ENCODE peak calls at places on chromosome 19, in seven cellular contexts. R is stomach, E is esophagus muscularis mucosa, B is A549, Z is HepG2, Y is upper lobe of left lung, C is SK-N-SH. N is an unnamed sample.

GRCh38 chr19:29315566-29315965 is 102.6 kb upstream of the UQCRFS1 start:
- DNase-seq in R (no peak), E (no peak), B (no peak), Z (no peak), Y (no peak), C (no peak), N (no peak)

GRCh38 chr19:33621811-33622504 is at the start of gene CHST8:
- DNase-seq in R (peak), E (no peak), B (no peak), Z (no peak), Y (peak), C (peak), N (peak)

GRCh38 chr19:16315825-16316505 is 8.7 kb upstream of the KLF2 start:
- DNase-seq in R (no peak), E (no peak), B (no peak), Z (no peak), Y (no peak), C (no peak), N (peak)

GRCh38 chr19:48741222-48741999 is 1.0 kb upstream of the RASIP1 start:
- DNase-seq in R (peak), E (no peak), B (peak), Z (no peak), Y (peak), C (peak), N (peak)

GRCh38 chr19:50331187-50332013 is 2.2 kb upstream of the KCNC3 start:
- DNase-seq in R (no peak), E (no peak), B (no peak), Z (no peak), Y (no peak), C (no peak), N (no peak)

GRCh38 chr19:38868551-38868950 is 9.5 kb downstream of the RINL start:
- DNase-seq in R (no peak), E (no peak), B (no peak), Z (no peak), Y (no peak), C (no peak), N (no peak)

GRCh38 chr19:27775395-27775794 is 1437.6 kb downstream of the UQCRFS1 start:
- DNase-seq in R (no peak), E (peak), B (no peak), Z (no peak), Y (no peak), C (no peak), N (no peak)

GRCh38 chr19:8158411-8159074 is 9.2 kb upstream of the FBN3 start:
- DNase-seq in R (peak), E (no peak), B (peak), Z (peak), Y (no peak), C (peak), N (peak)

GRCh38 chr19:19465436-19466070 is 49.8 kb downstream of the TSSK6 start:
- DNase-seq in R (no peak), E (no peak), B (no peak), Z (no peak), Y (no peak), C (no peak), N (no peak)
- H3K27ac ChIP-seq in R (no peak), E (no peak), B (no peak), Z (no peak), Y (no peak), C (no peak), N (no peak)

DNA sequence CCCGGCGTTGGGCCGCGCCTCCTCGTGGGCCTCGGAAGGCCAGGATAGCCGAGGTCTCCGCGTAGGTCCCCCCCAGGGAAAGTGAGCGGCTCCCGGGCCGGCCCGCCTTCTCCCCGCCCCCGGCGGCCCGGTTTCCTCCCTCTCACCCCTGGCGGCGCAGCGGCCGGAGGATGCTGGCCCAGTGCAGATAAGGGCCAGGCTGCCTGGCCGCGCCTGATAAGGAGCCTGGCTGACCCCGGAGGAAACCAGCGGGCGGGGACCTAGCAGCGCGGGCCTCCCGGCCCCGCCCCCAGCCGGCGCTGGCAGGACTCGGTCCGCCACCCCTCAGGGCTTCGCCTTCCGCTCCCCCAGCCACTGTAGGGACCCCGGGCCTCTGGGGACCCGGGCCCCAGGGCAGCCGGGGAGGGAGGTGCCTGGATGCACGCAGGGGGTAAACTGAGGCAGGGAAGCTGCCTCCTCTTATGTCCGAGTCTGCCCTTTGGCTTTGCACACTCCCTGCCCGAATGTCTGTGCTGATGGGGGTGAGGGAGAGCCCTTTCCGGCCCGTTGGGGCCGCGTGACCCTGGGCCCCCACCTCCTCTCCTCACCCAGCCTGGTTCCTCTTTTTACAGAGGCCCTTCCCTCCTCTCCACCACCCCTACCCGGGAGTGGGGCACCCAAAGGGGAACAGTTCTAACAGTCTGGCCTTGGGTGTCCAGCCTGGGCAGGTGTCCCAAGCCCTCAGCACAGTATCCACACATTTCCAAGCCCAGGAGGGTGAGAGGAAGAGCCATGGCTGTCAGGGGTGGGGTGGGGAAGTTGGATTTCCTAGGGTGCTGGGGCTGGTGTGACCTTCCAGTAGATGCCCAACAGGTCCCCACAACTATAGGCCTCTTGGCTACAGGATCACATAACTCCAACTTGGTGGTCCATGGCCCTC is at the start of gene LYL1:
- DNase-seq in R (peak), E (no peak), B (no peak), Z (peak), Y (peak), C (peak), N (peak)
- H3K4me3 ChIP-seq in R (peak), E (peak), B (no peak), Z (peak), Y (peak), C (peak), N (peak)

DNA sequence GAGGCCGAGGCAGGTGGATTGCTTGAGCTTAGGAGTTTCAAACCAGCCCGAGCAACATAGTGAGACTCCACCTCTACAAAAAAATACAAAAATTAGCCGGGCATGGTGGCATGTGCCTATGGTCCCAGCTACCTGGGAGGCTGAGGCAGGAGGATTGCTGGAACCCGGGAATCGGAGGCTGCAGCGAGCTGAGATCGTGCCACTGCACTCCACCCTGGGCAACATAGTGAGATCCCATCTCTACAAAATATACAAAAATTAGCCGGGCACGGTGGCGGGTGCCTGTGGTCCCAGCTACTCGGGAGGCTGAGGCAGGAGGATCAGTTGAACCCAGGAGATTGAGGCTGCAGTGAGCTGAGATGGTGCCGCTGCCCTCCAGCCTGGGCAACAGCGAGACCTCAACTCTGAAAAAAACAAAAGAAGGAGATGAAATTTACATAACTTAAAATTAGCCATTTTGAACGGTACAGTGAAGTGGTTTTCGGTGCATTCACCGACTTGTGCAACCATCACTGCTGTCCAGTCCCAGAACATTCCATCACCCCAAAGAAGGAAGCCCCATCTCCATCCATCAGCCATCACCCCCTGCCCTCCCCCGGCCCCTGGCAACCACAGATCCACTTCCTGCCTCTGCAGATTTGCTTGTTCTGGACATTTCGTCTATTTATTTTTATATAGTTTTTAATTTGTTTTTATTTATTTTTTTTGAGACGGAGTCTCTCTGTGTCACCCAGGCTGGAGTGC is 1.6 kb upstream of the AZU1 start:
- DNase-seq in R (no peak), E (no peak), B (no peak), Z (no peak), Y (no peak), C (no peak), N (no peak)
- TF ChIP-seq EP300 in R (no peak), E (no peak), B (no peak), Z (no peak), Y (no peak), C (no peak), N (no peak)

GRCh38 chr19:11198769-11199469 is 1.6 kb upstream of the KANK2 start:
- DNase-seq in R (no peak), E (no peak), B (no peak), Z (no peak), Y (no peak), C (no peak), N (no peak)
- H3K27ac ChIP-seq in R (peak), E (peak), B (peak), Z (no peak), Y (peak), C (no peak), N (peak)

GRCh38 chr19:44725684-44726083 is 22.8 kb upstream of the BCL3 start:
- DNase-seq in R (no peak), E (no peak), B (peak), Z (no peak), Y (no peak), C (no peak), N (peak)
- H3K4me3 ChIP-seq in R (no peak), E (no peak), B (peak), Z (peak), Y (no peak), C (no peak), N (no peak)

GRCh38 chr19:3119071-3119781 is 16.6 kb upstream of the GNA15 start:
- DNase-seq in R (no peak), E (no peak), B (no peak), Z (no peak), Y (peak), C (no peak), N (no peak)
- TF ChIP-seq EP300 in R (no peak), E (no peak), B (no peak), Z (no peak), Y (no peak), C (no peak), N (no peak)

GRCh38 chr19:5436948-5437306 is 18.3 kb upstream of the ZNRF4 start:
- DNase-seq in R (no peak), E (no peak), B (no peak), Z (no peak), Y (no peak), C (no peak), N (no peak)

GRCh38 chr19:5434351-5434917 is 20.8 kb upstream of the ZNRF4 start:
- DNase-seq in R (no peak), E (no peak), B (no peak), Z (no peak), Y (no peak), C (no peak), N (no peak)

GRCh38 chr19:5436101-5436947 is 18.9 kb upstream of the ZNRF4 start:
- DNase-seq in R (no peak), E (no peak), B (peak), Z (no peak), Y (peak), C (peak), N (no peak)

GRCh38 chr19:5434970-5435641 is 20.1 kb upstream of the ZNRF4 start:
- DNase-seq in R (no peak), E (no peak), B (peak), Z (peak), Y (no peak), C (no peak), N (no peak)

GRCh38 chr19:5435642-5436017 is 19.6 kb upstream of the ZNRF4 start:
- DNase-seq in R (no peak), E (no peak), B (no peak), Z (no peak), Y (no peak), C (no peak), N (no peak)
- H3K27ac ChIP-seq in R (no peak), E (no peak), B (peak), Z (no peak), Y (no peak), C (peak), N (no peak)

DNA sequence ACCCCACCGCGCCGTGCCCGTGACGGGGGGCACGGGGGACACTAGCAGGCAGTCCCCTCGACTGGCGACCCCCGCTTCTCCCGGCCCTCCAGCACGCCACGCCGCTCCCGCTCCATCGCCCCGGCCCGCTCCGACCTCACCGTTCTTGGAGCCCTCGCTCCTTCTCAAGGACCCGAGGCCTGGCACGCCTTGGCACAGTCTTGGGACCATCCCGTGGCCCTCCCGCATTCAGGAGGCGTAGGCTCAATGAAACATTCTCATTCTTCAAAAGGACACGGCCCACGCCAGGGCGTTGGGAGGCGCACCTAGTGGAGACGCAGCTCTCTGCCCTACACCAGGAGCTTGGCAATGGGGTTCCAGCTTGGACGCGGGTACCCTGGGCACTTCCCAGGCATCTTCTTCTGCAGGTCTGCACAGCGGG is 473 bp upstream of the CERS1 start:
- DNase-seq in R (no peak), E (no peak), B (peak), Z (no peak), Y (peak), C (peak), N (no peak)
- H3K4me3 ChIP-seq in R (peak), E (peak), B (peak), Z (no peak), Y (peak), C (no peak), N (no peak)

GRCh38 chr19:35292986-35293732 is 1.2 kb downstream of the MAG start:
- DNase-seq in R (no peak), E (no peak), B (no peak), Z (no peak), Y (no peak), C (no peak), N (no peak)
- TF ChIP-seq EP300 in R (no peak), E (no peak), B (no peak), Z (no peak), Y (no peak), C (no peak), N (no peak)

GRCh38 chr19:46955813-46956371 is 63.7 kb upstream of the NPAS1 start:
- DNase-seq in R (no peak), E (no peak), B (no peak), Z (no peak), Y (no peak), C (no peak), N (no peak)

GRCh38 chr19:46954502-46955004 is 65.1 kb upstream of the NPAS1 start:
- DNase-seq in R (no peak), E (no peak), B (no peak), Z (peak), Y (no peak), C (no peak), N (no peak)

GRCh38 chr19:46952874-46953273 is 66.8 kb upstream of the NPAS1 start:
- DNase-seq in R (no peak), E (no peak), B (no peak), Z (no peak), Y (no peak), C (no peak), N (no peak)

GRCh38 chr19:46953955-46954501 is 65.6 kb upstream of the NPAS1 start:
- DNase-seq in R (no peak), E (no peak), B (no peak), Z (peak), Y (no peak), C (no peak), N (no peak)

GRCh38 chr19:46955114-46955812 is 64.4 kb upstream of the NPAS1 start:
- DNase-seq in R (no peak), E (no peak), B (no peak), Z (peak), Y (no peak), C (no peak), N (no peak)
- H3K27ac ChIP-seq in R (peak), E (no peak), B (peak), Z (peak), Y (peak), C (peak), N (peak)